ENCODE peak calls at places on chromosomes 4 and X, in eight cellular contexts. L is heart left ventricle, X is endothelial cell of umbilical vein, B is spleen, U is A549, N is HCT116, W is transverse colon, F is K562. K is an unnamed sample.
A peak's percentile ranks its signal among the peaks of the same experiment; 100 is the strongest.

GRCh38 chrX:82658492-82658891 is 849.6 kb upstream of the POU3F4 start:
- DNase-seq in L (no peak), U (no peak), W (no peak), X (no peak), N (no peak), B (no peak), F (no peak), K (no peak)

GRCh38 chr4:8076023-8076422 is 82.6 kb downstream of the ABLIM2 start:
- DNase-seq in B (no peak), F (no peak), N (no peak), X (no peak), U (no peak), W (no peak), L (no peak), K (no peak)

GRCh38 chr4:29309050-29309449 is 1411.1 kb upstream of the PCDH7 start:
- DNase-seq in L (no peak), N (no peak), F (no peak), W (no peak), B (no peak), U (no peak), X (peak; percentile 70), K (no peak)

GRCh38 chr4:102500371-102501175 is 586 bp upstream of the NFKB1 start:
- DNase-seq in X (peak; percentile 61), N (no peak), B (peak; percentile 91), L (peak; percentile 70), F (peak; percentile 39), U (peak; percentile 37), W (peak; percentile 52), K (peak; percentile 34)

GRCh38 chrX:110396777-110397176 is 38.1 kb downstream of the RTL9 start:
- DNase-seq in N (no peak), L (no peak), X (no peak), B (no peak), U (no peak), W (no peak), F (no peak), K (no peak)

GRCh38 chr4:154132406-154132805 is 343.5 kb upstream of the SFRP2 start:
- DNase-seq in B (no peak), W (no peak), N (no peak), X (no peak), F (no peak), L (no peak), U (no peak), K (no peak)

GRCh38 chr4:20760053-20760452 is 59.8 kb downstream of the PACRGL start:
- DNase-seq in N (no peak), W (no peak), L (no peak), U (peak; percentile 1), X (no peak), F (peak; percentile 23), B (no peak), K (no peak)

GRCh38 chr4:85968945-85969830 is 390.7 kb downstream of the MAPK10 start:
- DNase-seq in B (no peak), N (no peak), F (peak; percentile 10), U (peak; percentile 35), L (no peak), X (peak; percentile 82), W (no peak), K (no peak)

GRCh38 chr4:20844311-20844710 is 144.1 kb downstream of the PACRGL start:
- DNase-seq in B (no peak), X (no peak), L (no peak), W (no peak), F (no peak), N (no peak), U (no peak), K (no peak)

GRCh38 chr4:3461515-3462291 is 1.4 kb upstream of the DOK7 start:
- DNase-seq in F (no peak), B (peak; percentile 73), L (peak; percentile 79), N (no peak), W (peak; percentile 62), U (no peak), X (peak; percentile 12), K (peak; percentile 84)

GRCh38 chr4:138875886-138876608 is 139.5 kb upstream of the NOCT start:
- DNase-seq in W (no peak), L (no peak), N (peak; percentile 15), X (peak; percentile 56), U (peak; percentile 67), B (no peak), F (no peak), K (no peak)

GRCh38 chr4:146456681-146457080 is 65.1 kb downstream of the SLC10A7 start:
- DNase-seq in F (no peak), U (no peak), L (no peak), N (no peak), B (no peak), X (no peak), W (no peak), K (no peak)

GRCh38 chrX:48576108-48576507 is 1.8 kb downstream of the RBM3 start:
- DNase-seq in B (no peak), N (no peak), L (no peak), U (no peak), W (no peak), F (no peak), X (no peak), K (no peak)

GRCh38 chrX:48575642-48576041 is 1.4 kb downstream of the RBM3 start:
- DNase-seq in B (no peak), F (no peak), U (no peak), X (no peak), L (no peak), W (no peak), N (no peak), K (no peak)

GRCh38 chrX:48578661-48579128 is 4.4 kb downstream of the RBM3 start:
- DNase-seq in W (no peak), F (no peak), X (no peak), U (no peak), N (no peak), L (no peak), B (no peak), K (no peak)

GRCh38 chrX:48580662-48581061 is 6.4 kb downstream of the RBM3 start:
- DNase-seq in X (no peak), L (no peak), W (no peak), B (no peak), N (no peak), F (no peak), U (no peak), K (peak; percentile 15)

GRCh38 chrX:48579259-48579658 is 5.0 kb downstream of the RBM3 start:
- DNase-seq in B (no peak), N (no peak), L (no peak), F (no peak), U (no peak), X (no peak), W (no peak), K (no peak)
- TF ChIP-seq POLR2A in B (no peak), N (no peak), L (no peak), F (no peak), U (no peak), X (no peak), W (no peak), K (no peak)

GRCh38 chr4:4639370-4639769 is 97.5 kb upstream of the STX18 start:
- DNase-seq in X (no peak), N (no peak), B (no peak), L (no peak), U (no peak), W (no peak), F (no peak), K (no peak)

GRCh38 chr4:4640692-4641091 is 98.8 kb upstream of the STX18 start:
- DNase-seq in W (no peak), X (no peak), L (no peak), N (no peak), U (no peak), F (no peak), B (no peak), K (no peak)

GRCh38 chr4:4642201-4643025 is 100.6 kb upstream of the STX18 start:
- DNase-seq in L (no peak), B (no peak), W (no peak), N (no peak), X (no peak), F (no peak), U (no peak), K (no peak)

GRCh38 chr4:4643306-4643705 is 101.5 kb upstream of the STX18 start:
- DNase-seq in N (no peak), X (no peak), U (no peak), B (no peak), L (no peak), W (no peak), F (no peak), K (no peak)

GRCh38 chr4:4641661-4642180 is 99.9 kb upstream of the STX18 start:
- DNase-seq in U (no peak), N (no peak), X (no peak), L (no peak), B (no peak), W (no peak), F (no peak), K (no peak)
- H3K27ac ChIP-seq in U (no peak overlapping the region), N (no peak overlapping the region), X (no peak overlapping the region), L (no peak overlapping the region), B (no peak overlapping the region), W (no peak overlapping the region), F (no peak overlapping the region), K (no peak overlapping the region)

GRCh38 chrX:1443496-1444075 is 9.1 kb downstream of the ASMTL start:
- DNase-seq in B (peak; percentile 55), N (no peak), L (peak; percentile 4), X (no peak), W (no peak), U (no peak), F (no peak), K (no peak)
- TF ChIP-seq POLR2A in B (no peak), N (no peak), L (no peak), X (no peak), W (no peak), U (no peak), F (no peak), K (no peak)

GRCh38 chr4:26047795-26048194 is 133.8 kb downstream of the SMIM20 start:
- DNase-seq in F (no peak), W (no peak), X (no peak), B (no peak), L (no peak), N (no peak), U (no peak), K (no peak)

GRCh38 chr4:26048962-26049361 is 134.9 kb downstream of the SMIM20 start:
- DNase-seq in U (no peak), N (no peak), L (no peak), F (no peak), W (no peak), B (no peak), X (no peak), K (no peak)

GRCh38 chr4:26048378-26048882 is 134.4 kb downstream of the SMIM20 start:
- DNase-seq in F (no peak), N (no peak), X (peak; percentile 54), W (peak; percentile 30), U (no peak), B (no peak), L (peak; percentile 42), K (peak; percentile 34)

GRCh38 chr4:26039950-26040349 is 125.9 kb downstream of the SMIM20 start:
- DNase-seq in F (no peak), B (no peak), X (no peak), W (no peak), N (no peak), L (no peak), U (no peak), K (no peak)

DNA sequence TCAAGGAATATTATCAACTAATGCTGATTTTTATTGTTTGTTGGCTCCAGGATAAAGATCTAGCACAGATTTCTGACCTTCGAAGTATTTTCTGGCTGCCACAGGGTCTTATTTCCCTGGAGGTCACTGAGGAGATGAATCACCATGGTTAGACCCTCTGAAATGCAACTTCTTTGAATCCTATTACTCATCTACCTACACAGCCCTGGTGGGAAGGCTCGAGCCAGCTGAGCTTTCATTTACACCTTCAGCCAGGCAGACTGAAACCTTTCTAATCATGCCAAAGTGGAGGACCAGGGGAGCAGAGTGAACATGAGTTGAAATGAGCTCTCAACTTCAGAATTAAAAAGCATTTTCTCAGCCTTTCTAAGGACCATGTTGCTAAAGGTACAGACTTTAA is 130.5 kb downstream of the SMIM20 start:
- DNase-seq in L (no peak), B (no peak), U (no peak), N (no peak), X (no peak), F (no peak), W (no peak), K (no peak)
- H3K27ac ChIP-seq in L (no peak overlapping the region), B (no peak overlapping the region), U (no peak overlapping the region), N (no peak overlapping the region), X (no peak overlapping the region), F (no peak overlapping the region), W (no peak overlapping the region), K (no peak overlapping the region)